ENCODE peak calls at places on chromosomes 3 and 15, in six cellular contexts. Z is H7, Y is coronary artery, V is psoas muscle, F is HT1080, C is NCI-H526. U is an unnamed sample.

GRCh38 chr3:94967196-94967595 is 904.3 kb downstream of the NSUN3 start:
- DNase-seq in Z (no peak), Y (no peak), F (no peak), V (no peak), C (no peak), U (no peak)

GRCh38 chr15:40388941-40389823 is 6.7 kb downstream of the KNSTRN start:
- DNase-seq in Z (no peak), F (no peak), Y (no peak), V (no peak), C (no peak), U (no peak)

GRCh38 chr3:197181751-197182150 is 116.7 kb downstream of the DLG1 start:
- DNase-seq in F (no peak), V (peak), C (peak), Y (no peak), Z (no peak), U (no peak)

GRCh38 chr15:84598250-84598649 is 2.6 kb upstream of the ZSCAN2 start:
- DNase-seq in C (no peak), F (peak), Y (no peak), Z (no peak), V (no peak), U (no peak)

GRCh38 chr15:52496776-52497470 is 31.8 kb downstream of the MYO5A start:
- DNase-seq in Z (no peak), C (no peak), F (peak), V (no peak), Y (no peak), U (no peak)

GRCh38 chr3:89098173-89098572 is 9.2 kb upstream of the EPHA3 start:
- DNase-seq in C (no peak), V (no peak), Y (no peak), Z (no peak), F (peak), U (no peak)

GRCh38 chr15:58331903-58332675 is 99.7 kb upstream of the LIPC start:
- DNase-seq in V (peak), Y (peak), C (peak), F (peak), Z (no peak), U (peak)

GRCh38 chr15:62928242-62928995 is 114.1 kb upstream of the TPM1 start:
- DNase-seq in Z (no peak), Y (no peak), F (peak), V (no peak), C (no peak), U (no peak)

U was measured in DMS 273 treated with DMSO at 0.1 percent for 48 hours.